ENCODE peak calls at places on chromosomes 13 and 19, in four cellular contexts. W, F, V and U are unnamed samples.

GRCh38 chr19:11252665-11253355 is 9.5 kb downstream of the DOCK6 start:
- DNase-seq in W (no peak), F (no peak), V (no peak), U (no peak)

GRCh38 chr13:21243045-21243842 is 66.8 kb downstream of the MRPL57 start:
- DNase-seq in W (no peak), F (no peak), V (no peak), U (no peak)

GRCh38 chr13:66265446-66265845 is 964.7 kb downstream of the PCDH9 start:
- DNase-seq in W (no peak), F (no peak), V (no peak), U (no peak)

GRCh38 chr19:12833747-12834417 is 497 bp downstream of the RTBDN start:
- DNase-seq in W (no peak), F (peak; percentile 73), V (no peak), U (no peak)

GRCh38 chr13:46504036-46504435 is 48.9 kb upstream of the LRCH1 start:
- DNase-seq in W (no peak), F (no peak), V (no peak), U (no peak)

GRCh38 chr19:36152886-36153525 is 759 bp upstream of the COX7A1 start:
- DNase-seq in W (no peak), F (no peak), V (no peak), U (no peak)

GRCh38 chr13:48165727-48166126 is 67.3 kb upstream of the ITM2B start:
- DNase-seq in W (no peak), F (no peak), V (no peak), U (no peak)

GRCh38 chr13:87087741-87088140 is 583.4 kb upstream of the SLITRK5 start:
- DNase-seq in W (no peak), F (no peak), V (no peak), U (no peak)

GRCh38 chr19:40542197-40542859 is 34.3 kb upstream of the SHKBP1 start:
- DNase-seq in W (no peak), F (no peak), V (no peak), U (peak; percentile 48)

GRCh38 chr19:2260341-2260751 is 4.1 kb upstream of the JSRP1 start:
- DNase-seq in W (no peak), F (no peak), V (no peak), U (no peak)

GRCh38 chr19:46866407-46867132 is 5.8 kb downstream of the ARHGAP35 start:
- DNase-seq in W (no peak), F (no peak), V (peak; percentile 58), U (no peak)

GRCh38 chr19:19372656-19373416 is 32.6 kb upstream of the GATAD2A start:
- DNase-seq in W (peak; percentile 43), F (no peak), V (peak; percentile 61), U (no peak)

GRCh38 chr13:41788552-41788951 is 172.4 kb downstream of the VWA8 start:
- DNase-seq in W (no peak), F (no peak), V (no peak), U (no peak)

GRCh38 chr19:5403968-5404640 is 51.1 kb upstream of the ZNRF4 start:
- DNase-seq in W (no peak), F (peak; percentile 88), V (peak; percentile 79), U (peak; percentile 70)

GRCh38 chr13:75550159-75550567 is 572 bp downstream of the UCHL3 start:
- DNase-seq in W (no peak), F (peak; percentile 19), V (peak; percentile 23), U (no peak)

GRCh38 chr19:28103916-28104315 is 1109.0 kb downstream of the UQCRFS1 start:
- DNase-seq in W (no peak), F (no peak), V (no peak), U (no peak)

GRCh38 chr19:2041436-2041685 is 9.7 kb downstream of the MKNK2 start:
- DNase-seq in W (peak; percentile 2), F (no peak), V (no peak), U (no peak)

GRCh38 chr19:3359850-3360493 is 6.4 kb upstream of the NFIC start:
- DNase-seq in W (no peak), F (peak; percentile 51), V (no peak), U (no peak)

GRCh38 chr13:99800951-99801350 is 170.6 kb downstream of the ZIC5 start:
- DNase-seq in W (no peak), F (no peak), V (no peak), U (no peak)

GRCh38 chr19:10203686-10204085 is 8.9 kb upstream of the DNMT1 start:
- DNase-seq in W (no peak), F (no peak), V (no peak), U (no peak)

GRCh38 chr19:18202759-18203407 is 959 bp downstream of the RAB3A start:
- DNase-seq in W (no peak), F (no peak), V (no peak), U (no peak)

DNA sequence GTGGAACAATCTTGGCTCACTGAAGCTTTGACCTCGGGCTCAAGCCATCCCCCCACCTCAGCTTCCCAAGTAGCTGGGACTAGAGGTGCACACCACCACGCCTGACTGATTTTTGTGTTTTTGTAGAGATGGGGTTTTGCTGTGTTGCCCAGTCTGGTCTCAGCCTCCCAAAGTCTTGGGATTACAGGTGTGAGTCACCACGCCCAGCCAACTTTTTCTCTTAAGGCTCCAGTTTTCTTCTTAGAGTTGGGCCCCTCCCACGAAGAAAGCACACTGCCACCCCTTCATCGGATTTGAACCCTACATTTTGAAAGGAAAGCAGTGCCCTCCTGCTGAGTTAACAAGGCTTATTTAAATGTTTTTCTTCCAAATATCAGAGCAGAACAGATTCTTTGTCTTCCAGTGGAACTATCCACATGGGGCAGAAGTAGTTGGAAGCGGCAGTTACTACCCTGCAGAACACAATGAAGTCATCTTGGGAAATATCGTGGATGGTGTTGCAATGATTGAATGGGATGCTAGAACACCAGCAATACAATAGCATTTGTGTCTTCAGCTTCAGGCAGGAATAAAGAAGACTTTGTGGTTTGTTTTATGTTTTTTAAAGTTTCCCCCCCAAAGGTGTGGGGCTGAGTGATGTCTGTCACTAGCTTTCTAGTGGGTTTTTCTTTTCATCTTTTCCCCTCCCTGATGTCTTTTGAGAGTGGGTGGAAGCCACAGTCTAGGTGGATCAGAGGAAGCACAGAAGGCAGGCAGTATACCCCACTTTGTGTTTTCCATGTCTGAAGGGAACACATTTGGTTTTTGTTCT is 8.9 kb downstream of the ACTN4 start:
- DNase-seq in W (no peak), F (peak; percentile 66), V (peak; percentile 79), U (no peak)
- H3K27ac ChIP-seq in W (peak overlapping the region; percentile 100), F (no peak overlapping the region), V (peak overlapping the region; percentile 87), U (peak overlapping the region; percentile 97)

DNA sequence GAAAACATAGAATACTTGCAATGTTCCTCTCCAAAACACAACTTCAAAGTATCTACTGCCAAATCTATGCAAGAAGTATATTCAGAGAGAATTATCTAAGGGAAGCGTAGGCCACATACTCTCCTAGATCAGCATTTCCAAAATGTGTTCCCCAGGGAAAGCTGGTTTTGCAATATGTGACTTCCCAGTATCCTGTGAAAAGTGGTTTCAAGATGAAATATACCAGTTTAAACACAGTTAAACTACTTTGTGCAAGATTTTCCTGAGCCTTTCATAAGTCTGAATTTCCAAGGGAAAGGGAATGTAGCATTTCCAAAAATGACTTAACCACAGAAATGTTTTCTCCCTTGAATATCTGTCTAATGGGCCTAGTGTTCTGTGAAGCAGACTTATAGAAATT is 7.6 kb downstream of the STARD13 start:
- DNase-seq in W (no peak), F (no peak), V (no peak), U (peak; percentile 41)
- TF ChIP-seq CTCF in W (no peak), F (no peak), V (no peak), U (no peak)

GRCh38 chr19:41695745-41696144 is 7.7 kb upstream of the CEACAM7 start:
- DNase-seq in W (no peak), F (no peak), V (no peak), U (no peak)

GRCh38 chr19:41694831-41695635 is 7.0 kb upstream of the CEACAM7 start:
- DNase-seq in W (no peak), F (no peak), V (no peak), U (no peak)

GRCh38 chr19:41691268-41691970 is 3.3 kb upstream of the CEACAM7 start:
- DNase-seq in W (no peak), F (no peak), V (peak; percentile 42), U (no peak)

GRCh38 chr19:41696402-41697197 is 8.5 kb upstream of the CEACAM7 start:
- DNase-seq in W (no peak), F (peak; percentile 56), V (no peak), U (no peak)

GRCh38 chr19:41694196-41694595 is 6.1 kb upstream of the CEACAM7 start:
- DNase-seq in W (no peak), F (no peak), V (no peak), U (no peak)
- H3K27ac ChIP-seq in W (no peak overlapping the region), F (no peak overlapping the region), V (no peak overlapping the region), U (no peak overlapping the region)

DNA sequence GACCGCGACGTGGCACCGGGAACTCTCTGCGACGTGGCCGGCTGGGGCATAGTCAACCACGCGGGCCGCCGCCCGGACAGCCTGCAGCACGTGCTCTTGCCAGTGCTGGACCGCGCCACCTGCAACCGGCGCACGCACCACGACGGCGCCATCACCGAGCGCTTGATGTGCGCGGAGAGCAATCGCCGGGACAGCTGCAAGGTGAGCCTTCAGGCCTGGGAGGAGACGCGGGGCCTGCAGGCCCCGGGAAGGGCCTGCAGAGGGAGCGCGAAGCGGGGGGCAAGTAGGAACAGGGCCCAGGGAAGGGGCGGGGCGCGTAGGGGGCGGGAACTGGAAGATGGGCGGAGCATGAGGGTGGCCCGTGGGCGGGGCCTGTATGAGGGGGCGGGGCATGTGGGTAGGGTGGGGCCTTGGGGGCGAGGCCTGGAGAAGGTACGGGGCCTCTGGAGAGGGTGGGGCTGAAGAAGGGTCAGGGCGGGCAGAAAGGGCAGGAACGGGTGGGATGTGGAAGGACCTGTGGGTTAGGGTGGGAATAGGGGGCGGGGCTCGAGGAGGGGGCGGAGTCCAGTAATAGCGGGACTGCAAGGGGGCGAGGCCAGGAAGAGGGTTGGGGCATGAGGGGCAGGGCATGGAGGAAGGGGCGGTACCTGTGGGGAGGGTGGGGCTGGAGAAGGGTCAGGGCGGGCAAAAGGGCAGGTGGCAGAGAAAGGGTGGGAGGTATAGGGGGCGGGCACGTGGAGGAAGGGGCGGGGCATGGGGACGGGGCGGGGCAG is 2.5 kb downstream of the CFD start:
- DNase-seq in W (no peak), F (peak; percentile 60), V (peak; percentile 78), U (no peak)
- TF ChIP-seq CTCF in W (no peak), F (no peak), V (no peak), U (no peak)

DNA sequence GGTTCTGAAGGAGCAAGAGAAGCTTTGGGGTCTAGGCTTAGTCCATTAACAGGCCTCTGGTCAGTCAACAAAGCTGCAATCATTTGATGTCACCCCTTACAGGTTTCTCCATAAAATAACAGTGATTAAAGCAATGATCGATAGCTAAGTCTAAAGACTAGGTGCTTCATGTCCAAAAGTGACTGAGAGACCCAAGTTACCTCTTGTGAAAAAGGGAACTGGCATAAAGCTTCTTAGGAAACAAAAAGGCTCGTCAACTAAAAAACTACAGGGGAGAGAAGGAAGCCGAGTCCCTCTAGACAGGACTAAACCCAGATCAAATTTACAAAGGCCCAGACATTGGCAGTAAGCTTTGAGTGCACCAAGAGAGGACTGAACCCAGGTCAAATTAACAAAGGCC is 2.2 kb downstream of the DCUN1D2 start:
- DNase-seq in W (no peak), F (no peak), V (no peak), U (no peak)
- H3K27ac ChIP-seq in W (peak overlapping the region; percentile 89), F (no peak overlapping the region), V (no peak overlapping the region), U (no peak overlapping the region)

DNA sequence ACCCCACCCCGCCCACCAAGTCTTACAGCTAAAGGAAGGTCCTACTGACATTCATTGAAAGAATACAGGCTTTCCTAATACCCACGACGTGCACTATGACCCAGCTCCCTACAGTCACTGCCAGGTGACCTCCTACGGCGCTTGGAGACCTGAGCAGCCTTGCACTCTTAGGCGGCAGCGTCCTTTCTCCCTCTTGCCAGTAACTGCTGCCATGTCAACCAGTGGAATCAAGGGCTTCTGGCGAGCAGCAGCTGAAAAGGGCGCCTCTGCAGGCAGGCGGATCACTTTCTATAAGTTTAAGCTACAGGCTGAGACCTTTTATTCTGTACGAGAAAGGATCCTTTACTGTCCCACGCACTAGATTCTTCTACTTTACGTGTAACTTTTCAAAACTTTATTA is 2.0 kb downstream of the KCTD12 start:
- DNase-seq in W (no peak), F (no peak), V (no peak), U (no peak)
- TF ChIP-seq CTCF in W (no peak), F (no peak), V (no peak), U (no peak)

GRCh38 chr13:44365899-44366298 is 7.7 kb upstream of the SERP2 start:
- DNase-seq in W (no peak), F (no peak), V (no peak), U (no peak)
- H3K27ac ChIP-seq in W (no peak overlapping the region), F (no peak overlapping the region), V (no peak overlapping the region), U (no peak overlapping the region)